ENCODE peak calls at places on chromosomes 3 and 15, in seven cellular contexts. One of them, this sample, is unnamed.
A peak's percentile ranks its signal among the peaks of the same experiment; 100 is the strongest.

GRCh38 chr3:159018341-159018740 is 216.5 kb downstream of the MFSD1 start:
- DNase-seq in heart right ventricle: no peak
- DNase-seq in body of pancreas: no peak
- DNase-seq in hepatocyte: no peak
- DNase-seq in Panc1: no peak
- DNase-seq in left ventricle myocardium inferior: no peak
- DNase-seq in neuronal stem cell: no peak
- DNase-seq in this sample: no peak

GRCh38 chr3:150421799-150422548 is 13.9 kb downstream of the TSC22D2 start:
- DNase-seq in heart right ventricle: no peak
- DNase-seq in left ventricle myocardium inferior: no peak
- DNase-seq in body of pancreas: no peak
- DNase-seq in Panc1: no peak
- DNase-seq in neuronal stem cell: no peak
- DNase-seq in hepatocyte: no peak
- DNase-seq in this sample: no peak

GRCh38 chr3:126664591-126665214 is 9.8 kb upstream of the TXNRD3 start:
- DNase-seq in neuronal stem cell: no peak
- DNase-seq in left ventricle myocardium inferior: no peak
- DNase-seq in hepatocyte: no peak
- DNase-seq in Panc1: no peak
- DNase-seq in body of pancreas: no peak
- DNase-seq in heart right ventricle: no peak
- DNase-seq in this sample: no peak

GRCh38 chr3:167116120-167116922 is 263.8 kb downstream of the ZBBX start:
- DNase-seq in body of pancreas: no peak
- DNase-seq in Panc1: no peak
- DNase-seq in neuronal stem cell: no peak
- DNase-seq in hepatocyte: no peak
- DNase-seq in heart right ventricle: no peak
- DNase-seq in left ventricle myocardium inferior: peak; percentile 13
- DNase-seq in this sample: no peak

GRCh38 chr15:26771168-26771916 is 1.5 kb downstream of the GABRB3 start:
- DNase-seq in heart right ventricle: peak; percentile 38
- DNase-seq in hepatocyte: peak; percentile 78
- DNase-seq in neuronal stem cell: peak; percentile 85
- DNase-seq in body of pancreas: peak; percentile 17
- DNase-seq in Panc1: no peak
- DNase-seq in left ventricle myocardium inferior: peak; percentile 39
- DNase-seq in this sample: no peak

GRCh38 chr3:42061711-42062408 is 29.3 kb upstream of the TRAK1 start:
- DNase-seq in neuronal stem cell: no peak
- DNase-seq in heart right ventricle: peak; percentile 74
- DNase-seq in Panc1: no peak
- DNase-seq in body of pancreas: peak; percentile 62
- DNase-seq in left ventricle myocardium inferior: peak; percentile 85
- DNase-seq in hepatocyte: peak; percentile 33
- DNase-seq in this sample: no peak

GRCh38 chr3:19970289-19970688 is 23.4 kb downstream of the RAB5A start:
- DNase-seq in left ventricle myocardium inferior: no peak
- DNase-seq in hepatocyte: no peak
- DNase-seq in Panc1: no peak
- DNase-seq in neuronal stem cell: no peak
- DNase-seq in heart right ventricle: no peak
- DNase-seq in body of pancreas: no peak
- DNase-seq in this sample: no peak

GRCh38 chr15:58639992-58640391 is 109.5 kb downstream of the ADAM10 start:
- DNase-seq in Panc1: no peak
- DNase-seq in hepatocyte: no peak
- DNase-seq in body of pancreas: no peak
- DNase-seq in heart right ventricle: no peak
- DNase-seq in neuronal stem cell: no peak
- DNase-seq in left ventricle myocardium inferior: no peak
- DNase-seq in this sample: no peak

GRCh38 chr3:14861031-14861430 is 42.3 kb downstream of the FGD5 start:
- DNase-seq in left ventricle myocardium inferior: no peak
- DNase-seq in heart right ventricle: no peak
- DNase-seq in body of pancreas: no peak
- DNase-seq in hepatocyte: no peak
- DNase-seq in neuronal stem cell: no peak
- DNase-seq in Panc1: no peak
- DNase-seq in this sample: no peak

GRCh38 chr3:13262493-13263211 is 157.5 kb downstream of the NUP210 start:
- DNase-seq in Panc1: no peak
- DNase-seq in heart right ventricle: no peak
- DNase-seq in body of pancreas: peak; percentile 19
- DNase-seq in neuronal stem cell: no peak
- DNase-seq in hepatocyte: peak; percentile 48
- DNase-seq in left ventricle myocardium inferior: peak; percentile 42
- DNase-seq in this sample: no peak

GRCh38 chr3:123338021-123338619 is 110.8 kb downstream of the ADCY5 start:
- DNase-seq in body of pancreas: peak; percentile 71
- DNase-seq in heart right ventricle: no peak
- DNase-seq in hepatocyte: no peak
- DNase-seq in Panc1: no peak
- DNase-seq in left ventricle myocardium inferior: peak; percentile 19
- DNase-seq in neuronal stem cell: no peak
- DNase-seq in this sample: no peak

GRCh38 chr15:83356516-83357399 is 72.3 kb upstream of the BNC1 start:
- DNase-seq in Panc1: no peak
- DNase-seq in body of pancreas: no peak
- DNase-seq in heart right ventricle: no peak
- DNase-seq in left ventricle myocardium inferior: no peak
- DNase-seq in hepatocyte: no peak
- DNase-seq in neuronal stem cell: no peak
- DNase-seq in this sample: no peak

GRCh38 chr3:185824467-185825378 is at the start of gene IGF2BP2:
- DNase-seq in Panc1: no peak
- DNase-seq in neuronal stem cell: peak; percentile 87
- DNase-seq in body of pancreas: peak; percentile 65
- DNase-seq in left ventricle myocardium inferior: peak; percentile 74
- DNase-seq in heart right ventricle: peak; percentile 73
- DNase-seq in hepatocyte: peak; percentile 95
- DNase-seq in this sample: no peak

GRCh38 chr15:57216288-57216687 is 160.0 kb upstream of the CGNL1 start:
- DNase-seq in neuronal stem cell: no peak
- DNase-seq in body of pancreas: no peak
- DNase-seq in Panc1: no peak
- DNase-seq in hepatocyte: peak; percentile 45
- DNase-seq in left ventricle myocardium inferior: no peak
- DNase-seq in heart right ventricle: no peak
- DNase-seq in this sample: no peak

GRCh38 chr3:9700536-9700935 is 3.1 kb upstream of the CPNE9 start:
- DNase-seq in neuronal stem cell: no peak
- DNase-seq in left ventricle myocardium inferior: no peak
- DNase-seq in Panc1: no peak
- DNase-seq in body of pancreas: no peak
- DNase-seq in hepatocyte: no peak
- DNase-seq in heart right ventricle: no peak
- DNase-seq in this sample: no peak

GRCh38 chr15:92981333-92981732 is 81.2 kb downstream of the CHD2 start:
- DNase-seq in left ventricle myocardium inferior: no peak
- DNase-seq in body of pancreas: no peak
- DNase-seq in heart right ventricle: no peak
- DNase-seq in Panc1: peak; percentile 32
- DNase-seq in neuronal stem cell: no peak
- DNase-seq in hepatocyte: no peak
- DNase-seq in this sample: no peak

GRCh38 chr3:178263236-178263916 is 272.9 kb upstream of the KCNMB2 start:
- DNase-seq in Panc1: no peak
- DNase-seq in neuronal stem cell: no peak
- DNase-seq in hepatocyte: no peak
- DNase-seq in heart right ventricle: no peak
- DNase-seq in body of pancreas: no peak
- DNase-seq in left ventricle myocardium inferior: no peak
- DNase-seq in this sample: no peak

GRCh38 chr3:25856902-25857518 is 67.1 kb downstream of the OXSM start:
- DNase-seq in heart right ventricle: no peak
- DNase-seq in body of pancreas: peak; percentile 35
- DNase-seq in neuronal stem cell: no peak
- DNase-seq in hepatocyte: peak; percentile 41
- DNase-seq in left ventricle myocardium inferior: no peak
- DNase-seq in Panc1: no peak
- DNase-seq in this sample: no peak

GRCh38 chr3:187783098-187783497 is 37.8 kb upstream of the BCL6 start:
- DNase-seq in body of pancreas: no peak
- DNase-seq in Panc1: no peak
- DNase-seq in hepatocyte: peak; percentile 57
- DNase-seq in left ventricle myocardium inferior: peak; percentile 32
- DNase-seq in heart right ventricle: peak; percentile 28
- DNase-seq in neuronal stem cell: no peak
- DNase-seq in this sample: no peak

GRCh38 chr15:67125589-67126502 is 60.4 kb downstream of the SMAD3 start:
- DNase-seq in body of pancreas: peak; percentile 84
- DNase-seq in left ventricle myocardium inferior: peak; percentile 79
- DNase-seq in hepatocyte: peak; percentile 68
- DNase-seq in Panc1: peak; percentile 96
- DNase-seq in neuronal stem cell: no peak
- DNase-seq in heart right ventricle: peak; percentile 52
- DNase-seq in this sample: no peak

DNA sequence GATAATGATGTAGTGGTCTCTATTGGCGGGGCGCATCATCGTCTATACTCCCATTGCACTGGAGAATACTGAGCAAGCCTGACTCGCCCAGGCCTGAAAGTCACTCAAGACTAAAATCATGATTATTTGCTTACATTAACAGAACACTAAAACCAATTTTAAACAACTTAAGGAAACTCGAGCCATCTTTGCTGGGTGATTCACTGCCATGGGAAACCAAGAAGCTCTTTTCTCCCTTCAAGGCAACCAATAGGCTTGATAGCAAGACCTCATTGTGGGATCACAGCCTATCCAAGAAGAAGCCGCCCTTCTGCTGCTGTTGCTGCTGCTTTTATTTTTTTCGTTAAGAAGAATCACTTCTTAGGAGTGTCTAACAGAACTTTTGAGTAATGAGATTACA is 479.4 kb downstream of the FOXP1 start:
- DNase-seq in Panc1: no peak
- DNase-seq in heart right ventricle: no peak
- DNase-seq in neuronal stem cell: no peak
- DNase-seq in hepatocyte: no peak
- DNase-seq in left ventricle myocardium inferior: no peak
- DNase-seq in body of pancreas: no peak
- DNase-seq in this sample: no peak
- H3K27ac ChIP-seq in Panc1: no peak overlapping the region
- H3K27ac ChIP-seq in heart right ventricle: no peak overlapping the region
- H3K27ac ChIP-seq in neuronal stem cell: no peak overlapping the region
- H3K27ac ChIP-seq in hepatocyte: peak overlapping the region; percentile 8
- H3K27ac ChIP-seq in left ventricle myocardium inferior: peak overlapping the region; percentile 0
- H3K27ac ChIP-seq in body of pancreas: no peak overlapping the region
- H3K27ac ChIP-seq in this sample: no peak overlapping the region

DNA sequence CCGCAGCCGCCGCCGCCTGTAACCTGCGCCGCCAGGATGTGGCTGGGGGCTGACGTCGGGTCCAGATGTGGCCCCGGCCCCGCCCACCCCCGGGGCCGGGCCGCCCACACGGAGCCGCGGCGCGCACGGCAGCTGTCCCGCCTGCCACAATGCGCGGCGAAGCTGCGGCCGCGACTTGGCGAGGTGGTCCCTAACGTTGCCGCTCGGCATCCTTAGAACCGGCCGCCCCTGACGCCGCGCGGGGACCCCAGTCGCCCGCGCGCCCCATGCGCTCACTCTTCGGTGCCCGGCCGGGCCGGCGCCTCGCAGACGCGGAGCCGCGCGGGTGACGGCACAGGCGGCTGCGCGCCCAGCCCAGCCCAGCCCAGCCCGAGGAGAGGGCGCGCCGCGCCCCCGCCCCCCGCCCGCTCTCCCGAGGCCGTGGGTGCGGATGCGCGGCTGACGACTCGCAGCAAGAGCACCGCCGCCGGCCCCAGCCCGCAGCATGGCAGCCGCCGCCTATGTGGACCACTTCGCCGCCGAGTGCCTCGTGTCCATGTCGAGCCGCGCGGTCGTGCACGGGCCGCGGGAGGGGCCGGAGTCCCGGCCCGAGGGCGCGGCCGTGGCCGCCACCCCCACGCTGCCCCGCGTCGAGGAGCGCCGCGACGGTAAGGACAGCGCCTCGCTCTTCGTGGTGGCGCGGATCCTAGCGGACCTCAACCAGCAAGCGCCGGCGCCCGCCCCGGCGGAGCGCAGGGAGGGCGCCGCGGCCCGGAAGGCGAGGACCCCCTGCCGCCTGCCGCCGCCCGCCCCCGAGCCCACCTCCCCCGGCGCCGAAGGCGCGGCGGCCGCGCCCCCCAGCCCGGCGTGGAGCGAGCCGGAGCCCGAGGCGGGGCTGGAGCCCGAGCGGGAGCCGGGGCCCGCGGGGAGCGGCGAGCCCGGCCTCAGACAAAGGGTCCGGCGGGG is at the start of gene KLF13:
- DNase-seq in heart right ventricle: peak; percentile 79
- DNase-seq in Panc1: no peak
- DNase-seq in hepatocyte: peak; percentile 88
- DNase-seq in neuronal stem cell: no peak
- DNase-seq in body of pancreas: peak; percentile 74
- DNase-seq in left ventricle myocardium inferior: peak; percentile 74
- DNase-seq in this sample: no peak
- H3K27ac ChIP-seq in heart right ventricle: peak within 1 kb of the TSS; percentile 100
- H3K27ac ChIP-seq in Panc1: peak within 1 kb of the TSS; percentile 52
- H3K27ac ChIP-seq in hepatocyte: peak within 1 kb of the TSS; percentile 100
- H3K27ac ChIP-seq in neuronal stem cell: peak within 1 kb of the TSS; percentile 77
- H3K27ac ChIP-seq in body of pancreas: peak within 1 kb of the TSS; percentile 99
- H3K27ac ChIP-seq in left ventricle myocardium inferior: peak within 1 kb of the TSS; percentile 100
- H3K27ac ChIP-seq in this sample: peak within 1 kb of the TSS; percentile 99

DNA sequence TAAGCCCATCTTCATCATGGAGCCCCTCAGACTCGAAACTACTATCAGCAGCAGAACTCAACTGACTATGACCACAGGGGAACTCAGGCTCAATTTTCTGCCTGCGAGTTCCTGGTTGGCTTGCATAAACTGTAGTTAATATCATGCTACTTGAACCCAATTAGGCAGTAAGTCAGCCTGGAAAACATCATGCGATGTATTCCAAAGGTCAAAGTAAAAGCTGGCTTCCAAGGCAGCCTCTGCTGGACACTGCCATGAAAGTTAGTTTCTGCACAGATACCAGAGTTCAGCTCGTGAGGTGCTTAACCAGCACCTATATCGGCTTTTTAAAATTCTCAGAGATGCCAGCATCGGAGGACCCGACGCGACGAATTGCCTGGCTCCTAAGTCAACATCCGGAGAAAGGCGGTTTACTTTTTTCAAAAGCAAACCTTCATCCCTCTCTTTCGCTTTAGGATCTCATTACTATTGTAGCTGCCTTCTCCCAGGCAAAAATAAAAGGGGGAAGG is 3.8 kb downstream of the ANP32A start:
- DNase-seq in neuronal stem cell: no peak
- DNase-seq in body of pancreas: peak; percentile 62
- DNase-seq in Panc1: no peak
- DNase-seq in hepatocyte: peak; percentile 61
- DNase-seq in left ventricle myocardium inferior: no peak
- DNase-seq in heart right ventricle: no peak
- DNase-seq in this sample: no peak
- H3K27ac ChIP-seq in neuronal stem cell: peak overlapping the region; percentile 41
- H3K27ac ChIP-seq in body of pancreas: peak overlapping the region; percentile 89
- H3K27ac ChIP-seq in Panc1: peak overlapping the region; percentile 99
- H3K27ac ChIP-seq in hepatocyte: peak overlapping the region; percentile 99
- H3K27ac ChIP-seq in left ventricle myocardium inferior: peak overlapping the region; percentile 97
- H3K27ac ChIP-seq in heart right ventricle: peak overlapping the region; percentile 100
- H3K27ac ChIP-seq in this sample: peak overlapping the region; percentile 97

DNA sequence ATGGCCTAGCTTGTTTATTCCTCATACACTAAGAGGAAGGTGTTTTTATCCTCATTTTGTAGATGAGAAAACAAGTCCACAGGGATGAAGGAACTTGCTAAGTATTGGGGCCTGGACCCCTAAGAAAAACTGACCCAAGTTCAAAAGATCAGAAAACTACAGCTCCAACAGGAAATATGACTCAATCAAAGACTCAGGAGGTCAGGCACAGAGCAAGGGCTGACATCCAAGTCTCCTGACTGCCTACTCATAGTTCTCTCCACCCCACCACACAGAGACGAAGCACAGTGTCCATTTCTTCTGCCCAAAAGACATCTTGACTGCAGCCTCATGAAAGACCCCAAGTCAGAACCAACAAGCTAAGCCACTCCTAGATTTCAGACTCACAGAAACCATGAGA is 26.9 kb upstream of the TPM1 start:
- DNase-seq in body of pancreas: peak; percentile 47
- DNase-seq in hepatocyte: no peak
- DNase-seq in Panc1: peak; percentile 53
- DNase-seq in heart right ventricle: no peak
- DNase-seq in left ventricle myocardium inferior: no peak
- DNase-seq in neuronal stem cell: no peak
- DNase-seq in this sample: no peak
- H3K27ac ChIP-seq in body of pancreas: no peak overlapping the region
- H3K27ac ChIP-seq in hepatocyte: peak overlapping the region; percentile 75
- H3K27ac ChIP-seq in Panc1: peak overlapping the region; percentile 8
- H3K27ac ChIP-seq in heart right ventricle: no peak overlapping the region
- H3K27ac ChIP-seq in left ventricle myocardium inferior: peak overlapping the region; percentile 39
- H3K27ac ChIP-seq in neuronal stem cell: no peak overlapping the region
- H3K27ac ChIP-seq in this sample: no peak overlapping the region